ENCODE peak calls at places on chromosomes 6 and 20, in five cellular contexts. I is ELF-1, O is ELR, L is prostate gland, Y is tibial artery. G is an unnamed sample.

GRCh38 chr20:60050193-60050960 is 92.2 kb downstream of the CDH26 start:
- DNase-seq in I (peak), O (no peak), L (peak), Y (no peak), G (no peak)

GRCh38 chr20:53939554-53940355 is 130.6 kb downstream of the BCAS1 start:
- DNase-seq in I (peak), O (peak), L (peak), Y (peak), G (peak)

GRCh38 chr6:105163186-105163585 is 16.6 kb downstream of the POPDC3 start:
- DNase-seq in I (no peak), O (peak), L (no peak), Y (no peak), G (no peak)

GRCh38 chr6:154249499-154250298 is 106.9 kb downstream of the IPCEF1 start:
- DNase-seq in I (no peak), O (no peak), L (no peak), Y (no peak), G (no peak)

GRCh38 chr20:57509665-57510237 is 15.2 kb downstream of the CTCFL start:
- DNase-seq in I (peak), O (peak), L (no peak), Y (no peak), G (no peak)

GRCh38 chr6:137958809-137959565 is 91.9 kb downstream of the TNFAIP3 start:
- DNase-seq in I (no peak), O (no peak), L (peak), Y (no peak), G (no peak)

GRCh38 chr6:70216767-70217166 is 86.1 kb downstream of the COL9A1 start:
- DNase-seq in I (peak), O (no peak), L (no peak), Y (no peak), G (no peak)

GRCh38 chr20:59776626-59777320 is 156.7 kb downstream of the SYCP2 start:
- DNase-seq in I (no peak), O (no peak), L (no peak), Y (peak), G (no peak)

GRCh38 chr6:168095741-168096250 is 16.8 kb upstream of the FRMD1 start:
- DNase-seq in I (no peak), O (no peak), L (no peak), Y (no peak), G (no peak)

GRCh38 chr20:62576815-62577214 is 65.5 kb upstream of the SLCO4A1 start:
- DNase-seq in I (peak), O (peak), L (no peak), Y (no peak), G (no peak)